ENCODE peak calls at places on chromosomes 3 and 15, in four cellular contexts. R is foreskin melanocyte, H is putamen, M is EL. N is an unnamed sample.
A peak's percentile ranks its signal among the peaks of the same experiment; 100 is the strongest.

GRCh38 chr3:120448707-120449650 is 1.8 kb downstream of the FSTL1 start:
- DNase-seq in R (no peak), H (no peak), M (peak; percentile 92), N (no peak)

GRCh38 chr3:50572158-50572557 is 2.8 kb downstream of the HEMK1 start:
- DNase-seq in R (no peak), H (peak; percentile 61), M (peak; percentile 63), N (peak; percentile 33)

GRCh38 chr3:10498271-10498670 is 7.1 kb downstream of the ATP2B2 start:
- DNase-seq in R (no peak), H (no peak), M (no peak), N (no peak)

GRCh38 chr15:73601449-73602425 is 31.5 kb downstream of the NPTN start:
- DNase-seq in R (peak; percentile 18), H (peak; percentile 43), M (peak; percentile 62), N (peak; percentile 31)

GRCh38 chr3:138456961-138457862 is 22.8 kb downstream of the ESYT3 start:
- DNase-seq in R (no peak), H (no peak), M (no peak), N (no peak)

GRCh38 chr15:58870451-58870850 is 63.0 kb downstream of the SLTM start:
- DNase-seq in R (no peak), H (no peak), M (peak; percentile 6), N (no peak)

GRCh38 chr3:167318996-167319615 is 61.0 kb downstream of the ZBBX start:
- DNase-seq in R (no peak), H (no peak), M (no peak), N (no peak)

GRCh38 chr3:10706156-10707088 is 109.6 kb upstream of the SLC6A11 start:
- DNase-seq in R (no peak), H (no peak), M (no peak), N (no peak)

GRCh38 chr15:74983725-74984231 is 11.6 kb upstream of the SCAMP5 start:
- DNase-seq in R (no peak), H (no peak), M (no peak), N (no peak)

GRCh38 chr15:91992940-91993339 is 139.4 kb downstream of the SLCO3A1 start:
- DNase-seq in R (no peak), H (no peak), M (no peak), N (no peak)

GRCh38 chr3:65945480-65945879 is 93.2 kb downstream of the MAGI1 start:
- DNase-seq in R (no peak), H (no peak), M (peak; percentile 59), N (no peak)

GRCh38 chr3:187318819-187319616 is 27.5 kb upstream of the MASP1 start:
- DNase-seq in R (peak; percentile 54), H (peak; percentile 22), M (peak; percentile 86), N (peak; percentile 91)